ENCODE peak calls at places on chromosomes 6 and 20, in eight cellular contexts. One of them, this sample, is unnamed.

GRCh38 chr6:106546322-106547052 is 82.8 kb downstream of the RTN4IP1 start:
- DNase-seq in ACHN: peak
- DNase-seq in naive thymus-derived CD8-positive, alpha-beta T cell: no peak
- DNase-seq in effector memory CD8-positive, alpha-beta T cell: no peak
- DNase-seq in SHP77: no peak
- DNase-seq in ureter: no peak
- DNase-seq in nucleus accumbens: no peak
- DNase-seq in amygdala: no peak
- DNase-seq in this sample: no peak

GRCh38 chr20:45309075-45309474 is 976 bp upstream of the MATN4 start:
- DNase-seq in effector memory CD8-positive, alpha-beta T cell: no peak
- DNase-seq in amygdala: no peak
- DNase-seq in SHP77: no peak
- DNase-seq in ureter: no peak
- DNase-seq in ACHN: no peak
- DNase-seq in naive thymus-derived CD8-positive, alpha-beta T cell: no peak
- DNase-seq in nucleus accumbens: no peak
- DNase-seq in this sample: no peak

GRCh38 chr20:4009305-4009704 is 6.1 kb downstream of the RNF24 start:
- DNase-seq in effector memory CD8-positive, alpha-beta T cell: no peak
- DNase-seq in ureter: no peak
- DNase-seq in amygdala: no peak
- DNase-seq in SHP77: no peak
- DNase-seq in nucleus accumbens: no peak
- DNase-seq in ACHN: no peak
- DNase-seq in naive thymus-derived CD8-positive, alpha-beta T cell: no peak
- DNase-seq in this sample: no peak

GRCh38 chr6:36701401-36701991 is 3.9 kb downstream of the RAB44 start:
- DNase-seq in nucleus accumbens: no peak
- DNase-seq in ureter: no peak
- DNase-seq in ACHN: no peak
- DNase-seq in SHP77: no peak
- DNase-seq in effector memory CD8-positive, alpha-beta T cell: no peak
- DNase-seq in naive thymus-derived CD8-positive, alpha-beta T cell: no peak
- DNase-seq in amygdala: no peak
- DNase-seq in this sample: no peak

GRCh38 chr6:85494551-85495337 is 44.9 kb downstream of the NT5E start:
- DNase-seq in effector memory CD8-positive, alpha-beta T cell: no peak
- DNase-seq in nucleus accumbens: no peak
- DNase-seq in SHP77: no peak
- DNase-seq in ureter: no peak
- DNase-seq in ACHN: no peak
- DNase-seq in naive thymus-derived CD8-positive, alpha-beta T cell: no peak
- DNase-seq in amygdala: no peak
- DNase-seq in this sample: no peak

GRCh38 chr20:62839261-62839660 is 22.4 kb downstream of the TCFL5 start:
- DNase-seq in ureter: no peak
- DNase-seq in naive thymus-derived CD8-positive, alpha-beta T cell: no peak
- DNase-seq in SHP77: no peak
- DNase-seq in amygdala: no peak
- DNase-seq in nucleus accumbens: no peak
- DNase-seq in effector memory CD8-positive, alpha-beta T cell: no peak
- DNase-seq in ACHN: no peak
- DNase-seq in this sample: no peak

GRCh38 chr6:148147431-148147830 is 195.2 kb upstream of the SASH1 start:
- DNase-seq in nucleus accumbens: no peak
- DNase-seq in ureter: no peak
- DNase-seq in ACHN: no peak
- DNase-seq in effector memory CD8-positive, alpha-beta T cell: no peak
- DNase-seq in SHP77: no peak
- DNase-seq in naive thymus-derived CD8-positive, alpha-beta T cell: no peak
- DNase-seq in amygdala: no peak
- DNase-seq in this sample: no peak

GRCh38 chr20:10466325-10466724 is 31.2 kb downstream of the SLX4IP start:
- DNase-seq in ACHN: no peak
- DNase-seq in effector memory CD8-positive, alpha-beta T cell: no peak
- DNase-seq in nucleus accumbens: no peak
- DNase-seq in naive thymus-derived CD8-positive, alpha-beta T cell: no peak
- DNase-seq in SHP77: no peak
- DNase-seq in ureter: no peak
- DNase-seq in amygdala: no peak
- DNase-seq in this sample: no peak

GRCh38 chr6:39075010-39075738 is 26.6 kb downstream of the GLP1R start:
- DNase-seq in SHP77: no peak
- DNase-seq in ureter: peak
- DNase-seq in ACHN: no peak
- DNase-seq in nucleus accumbens: no peak
- DNase-seq in naive thymus-derived CD8-positive, alpha-beta T cell: no peak
- DNase-seq in effector memory CD8-positive, alpha-beta T cell: no peak
- DNase-seq in amygdala: no peak
- DNase-seq in this sample: no peak

GRCh38 chr6:75946146-75946831 is 126.2 kb downstream of the IMPG1 start:
- DNase-seq in naive thymus-derived CD8-positive, alpha-beta T cell: no peak
- DNase-seq in ureter: no peak
- DNase-seq in SHP77: no peak
- DNase-seq in amygdala: no peak
- DNase-seq in ACHN: no peak
- DNase-seq in nucleus accumbens: no peak
- DNase-seq in effector memory CD8-positive, alpha-beta T cell: no peak
- DNase-seq in this sample: peak

GRCh38 chr20:17676942-17677341 is 5.1 kb downstream of the RRBP1 start:
- DNase-seq in amygdala: no peak
- DNase-seq in ureter: no peak
- DNase-seq in ACHN: no peak
- DNase-seq in naive thymus-derived CD8-positive, alpha-beta T cell: no peak
- DNase-seq in SHP77: no peak
- DNase-seq in nucleus accumbens: no peak
- DNase-seq in effector memory CD8-positive, alpha-beta T cell: no peak
- DNase-seq in this sample: no peak

GRCh38 chr6:166221040-166221439 is 53.4 kb upstream of the TBXT start:
- DNase-seq in ACHN: no peak
- DNase-seq in amygdala: no peak
- DNase-seq in ureter: no peak
- DNase-seq in nucleus accumbens: no peak
- DNase-seq in naive thymus-derived CD8-positive, alpha-beta T cell: peak
- DNase-seq in SHP77: no peak
- DNase-seq in effector memory CD8-positive, alpha-beta T cell: peak
- DNase-seq in this sample: no peak

GRCh38 chr6:56902551-56903464 is 52.1 kb upstream of the BEND6 start:
- DNase-seq in nucleus accumbens: no peak
- DNase-seq in amygdala: no peak
- DNase-seq in SHP77: peak
- DNase-seq in naive thymus-derived CD8-positive, alpha-beta T cell: no peak
- DNase-seq in ACHN: peak
- DNase-seq in ureter: no peak
- DNase-seq in effector memory CD8-positive, alpha-beta T cell: no peak
- DNase-seq in this sample: peak

GRCh38 chr20:920306-920705 is 4.2 kb upstream of the ANGPT4 start:
- DNase-seq in effector memory CD8-positive, alpha-beta T cell: no peak
- DNase-seq in SHP77: no peak
- DNase-seq in nucleus accumbens: no peak
- DNase-seq in ureter: no peak
- DNase-seq in naive thymus-derived CD8-positive, alpha-beta T cell: no peak
- DNase-seq in amygdala: no peak
- DNase-seq in ACHN: no peak
- DNase-seq in this sample: no peak

GRCh38 chr20:32968833-32969241 is 35.4 kb downstream of the SUN5 start:
- DNase-seq in nucleus accumbens: no peak
- DNase-seq in ACHN: no peak
- DNase-seq in SHP77: no peak
- DNase-seq in naive thymus-derived CD8-positive, alpha-beta T cell: no peak
- DNase-seq in ureter: peak
- DNase-seq in amygdala: no peak
- DNase-seq in effector memory CD8-positive, alpha-beta T cell: no peak
- DNase-seq in this sample: no peak

GRCh38 chr20:52160805-52161204 is 30.8 kb downstream of the ZFP64 start:
- DNase-seq in ACHN: no peak
- DNase-seq in SHP77: no peak
- DNase-seq in nucleus accumbens: no peak
- DNase-seq in naive thymus-derived CD8-positive, alpha-beta T cell: no peak
- DNase-seq in ureter: no peak
- DNase-seq in amygdala: no peak
- DNase-seq in effector memory CD8-positive, alpha-beta T cell: no peak
- DNase-seq in this sample: no peak

GRCh38 chr20:6122873-6123649 is at the start of gene FERMT1:
- DNase-seq in SHP77: peak
- DNase-seq in ACHN: peak
- DNase-seq in amygdala: no peak
- DNase-seq in naive thymus-derived CD8-positive, alpha-beta T cell: no peak
- DNase-seq in effector memory CD8-positive, alpha-beta T cell: no peak
- DNase-seq in nucleus accumbens: peak
- DNase-seq in ureter: peak
- DNase-seq in this sample: peak

GRCh38 chr6:111870054-111870750 is 3.0 kb downstream of the FYN start:
- DNase-seq in effector memory CD8-positive, alpha-beta T cell: peak
- DNase-seq in naive thymus-derived CD8-positive, alpha-beta T cell: no peak
- DNase-seq in nucleus accumbens: no peak
- DNase-seq in amygdala: no peak
- DNase-seq in ACHN: no peak
- DNase-seq in ureter: no peak
- DNase-seq in SHP77: no peak
- DNase-seq in this sample: peak

This sample was measured in germinal center.